ENCODE peak calls at places on chromosomes 13 and 19, in six cellular contexts. One of them, this sample, is unnamed.

GRCh38 chr19:976476-976875 is 7.7 kb upstream of the WDR18 start:
- DNase-seq in astrocyte of the spinal cord: no peak
- DNase-seq in endothelial cell: no peak
- DNase-seq in GM23338: no peak
- DNase-seq in coronary artery: no peak
- DNase-seq in fibroblast of the aortic adventitia: no peak
- DNase-seq in this sample: no peak

GRCh38 chr19:46746281-46746965 is at the start of gene STRN4:
- DNase-seq in astrocyte of the spinal cord: no peak
- DNase-seq in endothelial cell: peak; percentile 56
- DNase-seq in GM23338: peak; percentile 64
- DNase-seq in coronary artery: peak; percentile 75
- DNase-seq in fibroblast of the aortic adventitia: no peak
- DNase-seq in this sample: no peak

GRCh38 chr19:2064395-2064787 is 13.3 kb upstream of the MKNK2 start:
- DNase-seq in astrocyte of the spinal cord: no peak
- DNase-seq in endothelial cell: no peak
- DNase-seq in GM23338: no peak
- DNase-seq in coronary artery: no peak
- DNase-seq in fibroblast of the aortic adventitia: no peak
- DNase-seq in this sample: no peak

GRCh38 chr13:99415851-99416331 is 85.4 kb upstream of the TM9SF2 start:
- DNase-seq in astrocyte of the spinal cord: no peak
- DNase-seq in endothelial cell: no peak
- DNase-seq in GM23338: no peak
- DNase-seq in coronary artery: no peak
- DNase-seq in fibroblast of the aortic adventitia: no peak
- DNase-seq in this sample: no peak

GRCh38 chr19:1122972-1123363 is 19.2 kb downstream of the GPX4 start:
- DNase-seq in astrocyte of the spinal cord: peak; percentile 74
- DNase-seq in endothelial cell: peak; percentile 77
- DNase-seq in GM23338: peak; percentile 93
- DNase-seq in coronary artery: no peak
- DNase-seq in fibroblast of the aortic adventitia: peak; percentile 64
- DNase-seq in this sample: peak; percentile 82

GRCh38 chr13:109684836-109685602 is 101.4 kb downstream of the IRS2 start:
- DNase-seq in astrocyte of the spinal cord: no peak
- DNase-seq in endothelial cell: no peak
- DNase-seq in GM23338: no peak
- DNase-seq in coronary artery: no peak
- DNase-seq in fibroblast of the aortic adventitia: no peak
- DNase-seq in this sample: peak; percentile 62

GRCh38 chr13:35714588-35714987 is 238.1 kb upstream of the MAB21L1 start:
- DNase-seq in astrocyte of the spinal cord: no peak
- DNase-seq in endothelial cell: no peak
- DNase-seq in GM23338: no peak
- DNase-seq in coronary artery: no peak
- DNase-seq in fibroblast of the aortic adventitia: no peak
- DNase-seq in this sample: no peak

GRCh38 chr19:38786572-38787265 is 2.3 kb upstream of the LGALS7B start:
- DNase-seq in astrocyte of the spinal cord: no peak
- DNase-seq in endothelial cell: no peak
- DNase-seq in GM23338: no peak
- DNase-seq in coronary artery: no peak
- DNase-seq in fibroblast of the aortic adventitia: no peak
- DNase-seq in this sample: no peak

GRCh38 chr13:40911341-40911740 is 107.8 kb downstream of the ELF1 start:
- DNase-seq in astrocyte of the spinal cord: no peak
- DNase-seq in endothelial cell: no peak
- DNase-seq in GM23338: no peak
- DNase-seq in coronary artery: no peak
- DNase-seq in fibroblast of the aortic adventitia: no peak
- DNase-seq in this sample: no peak

GRCh38 chr13:94641432-94641941 is 39.8 kb downstream of the GPR180 start:
- DNase-seq in astrocyte of the spinal cord: peak; percentile 86
- DNase-seq in endothelial cell: no peak
- DNase-seq in GM23338: peak; percentile 11
- DNase-seq in coronary artery: no peak
- DNase-seq in fibroblast of the aortic adventitia: peak; percentile 93
- DNase-seq in this sample: peak; percentile 95

GRCh38 chr19:58409010-58409790 is 751 bp downstream of the ZNF584 start:
- DNase-seq in astrocyte of the spinal cord: no peak
- DNase-seq in endothelial cell: peak; percentile 21
- DNase-seq in GM23338: peak; percentile 37
- DNase-seq in coronary artery: no peak
- DNase-seq in fibroblast of the aortic adventitia: peak; percentile 27
- DNase-seq in this sample: no peak

GRCh38 chr13:33285420-33286124 is at the start of gene STARD13:
- DNase-seq in astrocyte of the spinal cord: peak; percentile 98
- DNase-seq in endothelial cell: peak; percentile 83
- DNase-seq in GM23338: peak; percentile 95
- DNase-seq in coronary artery: peak; percentile 98
- DNase-seq in fibroblast of the aortic adventitia: peak; percentile 98
- DNase-seq in this sample: peak; percentile 98

GRCh38 chr13:39226359-39226758 is 188.1 kb downstream of the NHLRC3 start:
- DNase-seq in astrocyte of the spinal cord: no peak
- DNase-seq in endothelial cell: no peak
- DNase-seq in GM23338: peak; percentile 10
- DNase-seq in coronary artery: no peak
- DNase-seq in fibroblast of the aortic adventitia: no peak
- DNase-seq in this sample: no peak

GRCh38 chr19:33284146-33284643 is 18.1 kb downstream of the CEBPA start:
- DNase-seq in astrocyte of the spinal cord: no peak
- DNase-seq in endothelial cell: no peak
- DNase-seq in GM23338: no peak
- DNase-seq in coronary artery: no peak
- DNase-seq in fibroblast of the aortic adventitia: no peak
- DNase-seq in this sample: no peak

GRCh38 chr19:10018219-10018618 is 4.9 kb downstream of the RDH8 start:
- DNase-seq in astrocyte of the spinal cord: no peak
- DNase-seq in endothelial cell: no peak
- DNase-seq in GM23338: no peak
- DNase-seq in coronary artery: no peak
- DNase-seq in fibroblast of the aortic adventitia: no peak
- DNase-seq in this sample: no peak

GRCh38 chr13:30266751-30267150 is 40.6 kb downstream of the KATNAL1 start:
- DNase-seq in astrocyte of the spinal cord: no peak
- DNase-seq in endothelial cell: no peak
- DNase-seq in GM23338: no peak
- DNase-seq in coronary artery: no peak
- DNase-seq in fibroblast of the aortic adventitia: no peak
- DNase-seq in this sample: no peak

GRCh38 chr19:39390460-39390758 is 497 bp downstream of the PAF1 start:
- DNase-seq in astrocyte of the spinal cord: no peak
- DNase-seq in endothelial cell: no peak
- DNase-seq in GM23338: no peak
- DNase-seq in coronary artery: no peak
- DNase-seq in fibroblast of the aortic adventitia: no peak
- DNase-seq in this sample: no peak

GRCh38 chr19:14561832-14562351 is 10.0 kb downstream of the NDUFB7 start:
- DNase-seq in astrocyte of the spinal cord: no peak
- DNase-seq in endothelial cell: no peak
- DNase-seq in GM23338: peak; percentile 49
- DNase-seq in coronary artery: no peak
- DNase-seq in fibroblast of the aortic adventitia: peak; percentile 37
- DNase-seq in this sample: no peak

GRCh38 chr13:40220299-40220935 is 446.0 kb downstream of the FOXO1 start:
- DNase-seq in astrocyte of the spinal cord: peak; percentile 39
- DNase-seq in endothelial cell: no peak
- DNase-seq in GM23338: no peak
- DNase-seq in coronary artery: no peak
- DNase-seq in fibroblast of the aortic adventitia: no peak
- DNase-seq in this sample: peak; percentile 48

GRCh38 chr13:73036566-73036965 is 22.2 kb upstream of the KLF5 start:
- DNase-seq in astrocyte of the spinal cord: no peak
- DNase-seq in endothelial cell: no peak
- DNase-seq in GM23338: no peak
- DNase-seq in coronary artery: no peak
- DNase-seq in fibroblast of the aortic adventitia: no peak
- DNase-seq in this sample: no peak

GRCh38 chr19:18294467-18294864 is 13.0 kb upstream of the JUND start:
- DNase-seq in astrocyte of the spinal cord: no peak
- DNase-seq in endothelial cell: no peak
- DNase-seq in GM23338: peak; percentile 59
- DNase-seq in coronary artery: no peak
- DNase-seq in fibroblast of the aortic adventitia: no peak
- DNase-seq in this sample: no peak

GRCh38 chr13:45473627-45474026 is 8.9 kb downstream of the COG3 start:
- DNase-seq in astrocyte of the spinal cord: no peak
- DNase-seq in endothelial cell: no peak
- DNase-seq in GM23338: peak; percentile 71
- DNase-seq in coronary artery: no peak
- DNase-seq in fibroblast of the aortic adventitia: no peak
- DNase-seq in this sample: no peak

GRCh38 chr13:109235901-109236300 is 550.5 kb downstream of the IRS2 start:
- DNase-seq in astrocyte of the spinal cord: no peak
- DNase-seq in endothelial cell: no peak
- DNase-seq in GM23338: no peak
- DNase-seq in coronary artery: no peak
- DNase-seq in fibroblast of the aortic adventitia: no peak
- DNase-seq in this sample: no peak

GRCh38 chr13:114069376-114070097 is 62.9 kb downstream of the RASA3 start:
- DNase-seq in astrocyte of the spinal cord: no peak
- DNase-seq in endothelial cell: no peak
- DNase-seq in GM23338: no peak
- DNase-seq in coronary artery: no peak
- DNase-seq in fibroblast of the aortic adventitia: no peak
- DNase-seq in this sample: no peak

DNA sequence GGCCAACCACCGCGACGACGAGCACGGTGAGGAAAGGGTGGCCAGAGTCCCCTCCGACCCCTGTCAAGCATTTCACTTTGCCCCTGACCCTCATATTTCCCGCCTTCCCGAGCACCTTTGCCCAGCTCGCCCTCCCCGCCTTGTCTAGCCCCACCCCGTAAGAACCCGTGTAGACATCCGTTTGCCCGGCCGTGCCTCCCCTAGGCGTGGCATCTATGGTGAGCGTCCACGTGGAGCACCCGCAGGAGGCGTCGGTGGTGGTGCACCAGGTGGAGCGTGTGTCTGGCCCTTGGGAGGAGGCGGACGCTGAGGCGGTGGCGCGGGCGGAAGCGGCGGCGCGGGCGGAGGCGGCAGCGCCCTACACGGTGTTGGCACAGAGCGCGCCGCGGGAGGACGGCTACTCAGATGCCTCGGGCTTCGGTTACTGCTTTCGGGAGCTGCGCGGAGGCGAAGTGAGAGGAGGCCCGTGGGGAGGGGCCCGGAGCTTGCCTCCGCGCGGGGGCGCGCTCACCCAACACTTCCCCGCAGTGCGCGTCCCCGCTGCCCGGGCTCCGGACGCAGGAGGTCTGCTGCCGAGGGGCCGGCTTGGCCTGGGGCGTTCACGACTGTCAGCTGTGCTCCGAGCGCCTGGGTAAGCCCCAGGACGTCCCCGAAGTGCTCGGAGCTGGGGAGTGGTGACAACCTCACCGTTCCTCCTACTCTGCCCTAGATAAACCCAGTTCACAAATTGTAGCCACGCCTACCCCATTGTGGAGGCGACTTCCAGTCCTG is 4.2 kb downstream of the LTBP4 start:
- DNase-seq in astrocyte of the spinal cord: peak; percentile 63
- DNase-seq in endothelial cell: peak; percentile 48
- DNase-seq in GM23338: peak; percentile 75
- DNase-seq in coronary artery: peak; percentile 81
- DNase-seq in fibroblast of the aortic adventitia: peak; percentile 40
- DNase-seq in this sample: peak; percentile 55
- TF ChIP-seq CTCF in astrocyte of the spinal cord: peak; percentile 31
- TF ChIP-seq CTCF in endothelial cell: no peak
- TF ChIP-seq CTCF in GM23338: peak; percentile 49
- TF ChIP-seq CTCF in coronary artery: no peak
- TF ChIP-seq CTCF in fibroblast of the aortic adventitia: no peak
- TF ChIP-seq CTCF in this sample: no peak

GRCh38 chr13:112748947-112749346 is 59.1 kb downstream of the ATP11A start:
- DNase-seq in astrocyte of the spinal cord: no peak
- DNase-seq in endothelial cell: no peak
- DNase-seq in GM23338: no peak
- DNase-seq in coronary artery: no peak
- DNase-seq in fibroblast of the aortic adventitia: peak; percentile 67
- DNase-seq in this sample: no peak
- TF ChIP-seq CTCF in astrocyte of the spinal cord: no peak
- TF ChIP-seq CTCF in endothelial cell: no peak
- TF ChIP-seq CTCF in GM23338: no peak
- TF ChIP-seq CTCF in coronary artery: no peak
- TF ChIP-seq CTCF in fibroblast of the aortic adventitia: no peak
- TF ChIP-seq CTCF in this sample: no peak

GRCh38 chr19:35166100-35167063 is 11.8 kb downstream of the FXYD5 start:
- DNase-seq in astrocyte of the spinal cord: no peak
- DNase-seq in endothelial cell: no peak
- DNase-seq in GM23338: no peak
- DNase-seq in coronary artery: no peak
- DNase-seq in fibroblast of the aortic adventitia: no peak
- DNase-seq in this sample: no peak

GRCh38 chr19:35170359-35171061 is 16.0 kb downstream of the FXYD5 start:
- DNase-seq in astrocyte of the spinal cord: no peak
- DNase-seq in endothelial cell: no peak
- DNase-seq in GM23338: no peak
- DNase-seq in coronary artery: no peak
- DNase-seq in fibroblast of the aortic adventitia: peak; percentile 25
- DNase-seq in this sample: peak; percentile 28

GRCh38 chr19:35169226-35169995 is 14.9 kb downstream of the FXYD5 start:
- DNase-seq in astrocyte of the spinal cord: no peak
- DNase-seq in endothelial cell: no peak
- DNase-seq in GM23338: no peak
- DNase-seq in coronary artery: no peak
- DNase-seq in fibroblast of the aortic adventitia: no peak
- DNase-seq in this sample: no peak

GRCh38 chr19:35167251-35168119 is 12.9 kb downstream of the FXYD5 start:
- DNase-seq in astrocyte of the spinal cord: no peak
- DNase-seq in endothelial cell: no peak
- DNase-seq in GM23338: no peak
- DNase-seq in coronary artery: no peak
- DNase-seq in fibroblast of the aortic adventitia: no peak
- DNase-seq in this sample: no peak

DNA sequence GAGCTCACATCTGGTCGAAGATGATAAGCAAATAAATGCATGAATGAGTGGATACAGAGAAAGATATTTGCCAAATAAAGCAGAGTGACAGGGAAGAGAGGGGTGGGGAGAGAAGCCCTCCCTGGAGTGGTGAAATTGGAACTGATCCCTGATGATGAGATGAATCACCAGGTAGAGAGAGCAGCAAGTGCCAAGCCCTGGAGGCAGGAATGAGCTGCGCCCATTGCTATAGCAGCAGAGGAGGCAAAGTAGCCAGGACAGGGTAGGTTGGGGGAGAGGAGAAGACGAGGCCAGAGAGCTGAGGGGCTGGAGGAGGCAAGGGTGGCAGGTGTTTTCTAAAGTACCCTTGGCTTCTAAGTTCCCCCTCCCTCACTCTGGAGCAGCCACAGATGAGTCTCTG is 13.7 kb downstream of the FXYD5 start:
- DNase-seq in astrocyte of the spinal cord: no peak
- DNase-seq in endothelial cell: no peak
- DNase-seq in GM23338: no peak
- DNase-seq in coronary artery: no peak
- DNase-seq in fibroblast of the aortic adventitia: no peak
- DNase-seq in this sample: no peak
- TF ChIP-seq CTCF in astrocyte of the spinal cord: no peak
- TF ChIP-seq CTCF in endothelial cell: no peak
- TF ChIP-seq CTCF in GM23338: no peak
- TF ChIP-seq CTCF in coronary artery: no peak
- TF ChIP-seq CTCF in fibroblast of the aortic adventitia: no peak
- TF ChIP-seq CTCF in this sample: no peak

GRCh38 chr13:112074139-112074710 is 7.3 kb downstream of the SOX1 start:
- DNase-seq in astrocyte of the spinal cord: no peak
- DNase-seq in endothelial cell: no peak
- DNase-seq in GM23338: no peak
- DNase-seq in coronary artery: no peak
- DNase-seq in fibroblast of the aortic adventitia: no peak
- DNase-seq in this sample: no peak
- TF ChIP-seq CTCF in astrocyte of the spinal cord: no peak
- TF ChIP-seq CTCF in endothelial cell: no peak
- TF ChIP-seq CTCF in GM23338: peak; percentile 33
- TF ChIP-seq CTCF in coronary artery: no peak
- TF ChIP-seq CTCF in fibroblast of the aortic adventitia: no peak
- TF ChIP-seq CTCF in this sample: no peak

This sample was measured in fibroblast of pulmonary artery.